ENCODE peak calls at places on chromosome 14, in seven cellular contexts. H is HCT116, L is H9, D is right lobe of liver, Z is transverse colon, N is tibial artery, F is cardiac muscle cell. G is an unnamed sample. For H3K4me1, the result is how much of the 10 kb centered on the place peaks cover.

GRCh38 chr14:105859717-105860614 is 333.6 kb downstream of the TMEM121 start:
- DNase-seq in H (no peak), L (no peak), D (peak), Z (peak), N (no peak), F (no peak), G (peak)

GRCh38 chr14:81137316-81137715 is 83.4 kb downstream of the GTF2A1 start:
- DNase-seq in H (no peak), L (no peak), D (no peak), Z (no peak), N (no peak), F (no peak), G (no peak)

GRCh38 chr14:76876076-76876475 is 49.9 kb downstream of the LRRC74A start:
- DNase-seq in H (peak), L (peak), D (no peak), Z (peak), N (no peak), F (peak), G (peak)

GRCh38 chr14:48703728-48704467 is 882.3 kb downstream of the RPS29 start:
- DNase-seq in H (no peak), L (no peak), D (no peak), Z (no peak), N (no peak), F (no peak), G (no peak)

GRCh38 chr14:72894623-72895378 is 900 bp upstream of the DPF3 start:
- DNase-seq in H (no peak), L (peak), D (no peak), Z (peak), N (no peak), F (peak), G (no peak)

GRCh38 chr14:61281186-61281676 is at the start of gene TMEM30B:
- DNase-seq in H (no peak), L (peak), D (peak), Z (peak), N (no peak), F (no peak), G (peak)

GRCh38 chr14:72907886-72908285 is 14.0 kb upstream of the DPF3 start:
- DNase-seq in H (no peak), L (no peak), D (no peak), Z (no peak), N (no peak), F (no peak), G (no peak)

GRCh38 chr14:86838363-86838762 is 1154.6 kb downstream of the GALC start:
- DNase-seq in H (no peak), L (no peak), D (no peak), Z (no peak), N (no peak), F (no peak), G (no peak)

GRCh38 chr14:102078840-102079699 is 7.8 kb downstream of the HSP90AA1 start:
- DNase-seq in H (no peak), L (no peak), D (peak), Z (no peak), N (no peak), F (no peak), G (no peak)

GRCh38 chr14:52355016-52355430 is 40.9 kb downstream of the PTGER2 start:
- DNase-seq in H (no peak), L (no peak), D (no peak), Z (no peak), N (no peak), F (no peak), G (no peak)

GRCh38 chr14:80965041-80965440 is 9.6 kb downstream of the TSHR start:
- DNase-seq in H (no peak), L (no peak), D (no peak), Z (no peak), N (no peak), F (no peak), G (no peak)

GRCh38 chr14:35406811-35407630 is 2.5 kb upstream of the NFKBIA start:
- DNase-seq in H (peak), L (no peak), D (no peak), Z (no peak), N (no peak), F (peak), G (no peak)

GRCh38 chr14:81710232-81710845 is 176.7 kb upstream of the SEL1L start:
- DNase-seq in H (peak), L (no peak), D (no peak), Z (no peak), N (no peak), F (peak), G (no peak)

GRCh38 chr14:31951638-31951964 is 125.5 kb upstream of the ARHGAP5 start:
- DNase-seq in H (no peak), L (no peak), D (no peak), Z (no peak), N (no peak), F (no peak), G (no peak)

GRCh38 chr14:103527408-103528157 is 1.4 kb upstream of the TRMT61A start:
- DNase-seq in H (no peak), L (no peak), D (no peak), Z (peak), N (no peak), F (no peak), G (no peak)

GRCh38 chr14:67413806-67414769 is 2.1 kb upstream of the PLEK2 start:
- DNase-seq in H (peak), L (no peak), D (no peak), Z (no peak), N (no peak), F (no peak), G (no peak)

GRCh38 chr14:102575479-102576428 is 16.7 kb upstream of the RCOR1 start:
- DNase-seq in H (no peak), L (no peak), D (no peak), Z (no peak), N (no peak), F (no peak), G (no peak)

GRCh38 chr14:90518941-90519256 is 122.1 kb downstream of the CALM1 start:
- DNase-seq in H (peak), L (peak), D (no peak), Z (peak), N (no peak), F (no peak), G (peak)

GRCh38 chr14:95156765-95157194 is 549 bp downstream of the DICER1 start:
- DNase-seq in H (no peak), L (peak), D (peak), Z (peak), N (peak), F (peak), G (peak)

GRCh38 chr14:44833376-44833775 is 128.4 kb downstream of the KLHL28 start:
- DNase-seq in H (peak), L (no peak), D (no peak), Z (no peak), N (no peak), F (no peak), G (no peak)

GRCh38 chr14:89572566-89573398 is 155.7 kb upstream of the FOXN3 start:
- DNase-seq in H (no peak), L (no peak), D (no peak), Z (no peak), N (no peak), F (no peak), G (no peak)

GRCh38 chr14:32372154-32372553 is 43.1 kb downstream of the AKAP6 start:
- DNase-seq in H (no peak), L (no peak), D (no peak), Z (no peak), N (no peak), F (no peak), G (no peak)

GRCh38 chr14:54175298-54175942 is 218.8 kb upstream of the BMP4 start:
- DNase-seq in H (peak), L (peak), D (no peak), Z (peak), N (peak), F (peak), G (peak)

GRCh38 chr14:34926552-34926951 is 51.4 kb upstream of the BAZ1A start:
- DNase-seq in H (no peak), L (no peak), D (no peak), Z (no peak), N (no peak), F (no peak), G (no peak)

GRCh38 chr14:70563869-70564268 is 29.1 kb upstream of the ADAM20 start:
- DNase-seq in H (no peak), L (no peak), D (no peak), Z (no peak), N (no peak), F (no peak), G (no peak)

GRCh38 chr14:29630566-29631160 is 297.0 kb downstream of the PRKD1 start:
- DNase-seq in H (no peak), L (no peak), D (no peak), Z (no peak), N (no peak), F (no peak), G (no peak)

DNA sequence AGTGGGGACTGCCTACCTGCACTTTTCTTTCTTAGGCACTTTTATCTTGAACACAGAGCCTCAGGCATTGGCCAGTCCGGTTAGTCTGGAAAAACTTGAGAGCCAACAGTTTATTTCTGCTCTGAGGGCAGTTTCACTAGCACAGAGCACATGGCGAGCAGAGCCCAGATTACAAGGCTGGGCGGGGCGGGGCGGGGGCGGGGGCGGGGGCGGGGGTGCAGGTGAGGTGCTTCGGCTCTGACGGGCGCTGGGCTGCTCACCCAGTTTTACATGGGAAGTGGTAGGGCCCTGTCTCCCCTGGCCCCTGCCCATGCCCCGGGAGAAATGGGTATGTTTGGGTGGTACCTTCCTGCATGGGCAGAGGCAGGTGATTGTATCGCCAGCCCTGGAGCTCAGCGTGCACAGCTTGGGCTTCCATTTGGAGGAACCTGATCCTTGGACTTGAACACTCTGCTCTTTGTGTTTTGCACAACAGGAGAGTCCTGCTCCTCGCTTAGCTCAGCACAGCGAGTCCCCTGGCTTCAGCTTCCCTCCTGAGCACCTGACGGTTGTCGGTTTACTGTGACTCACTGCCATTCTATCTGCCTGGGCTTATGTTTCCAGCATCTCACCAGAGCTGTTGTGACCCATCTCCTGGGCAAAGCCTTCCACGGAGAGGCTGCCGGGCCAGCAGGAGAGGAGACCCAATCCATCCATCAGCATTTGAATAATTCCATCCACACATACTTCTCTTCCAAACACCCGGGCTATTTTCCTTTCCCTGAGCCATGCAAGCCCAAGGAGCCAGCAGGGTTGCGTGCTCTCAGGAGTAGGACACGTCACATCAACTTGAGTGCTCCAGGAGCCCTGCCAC is 108.5 kb downstream of the ARF6 start:
- DNase-seq in H (peak), L (peak), D (peak), Z (peak), N (peak), F (no peak), G (peak)
- H3K4me1 ChIP-seq in H (half or more), L (under half), D (under half), Z (under half), N (under half), F (under half), G (half or more)

DNA sequence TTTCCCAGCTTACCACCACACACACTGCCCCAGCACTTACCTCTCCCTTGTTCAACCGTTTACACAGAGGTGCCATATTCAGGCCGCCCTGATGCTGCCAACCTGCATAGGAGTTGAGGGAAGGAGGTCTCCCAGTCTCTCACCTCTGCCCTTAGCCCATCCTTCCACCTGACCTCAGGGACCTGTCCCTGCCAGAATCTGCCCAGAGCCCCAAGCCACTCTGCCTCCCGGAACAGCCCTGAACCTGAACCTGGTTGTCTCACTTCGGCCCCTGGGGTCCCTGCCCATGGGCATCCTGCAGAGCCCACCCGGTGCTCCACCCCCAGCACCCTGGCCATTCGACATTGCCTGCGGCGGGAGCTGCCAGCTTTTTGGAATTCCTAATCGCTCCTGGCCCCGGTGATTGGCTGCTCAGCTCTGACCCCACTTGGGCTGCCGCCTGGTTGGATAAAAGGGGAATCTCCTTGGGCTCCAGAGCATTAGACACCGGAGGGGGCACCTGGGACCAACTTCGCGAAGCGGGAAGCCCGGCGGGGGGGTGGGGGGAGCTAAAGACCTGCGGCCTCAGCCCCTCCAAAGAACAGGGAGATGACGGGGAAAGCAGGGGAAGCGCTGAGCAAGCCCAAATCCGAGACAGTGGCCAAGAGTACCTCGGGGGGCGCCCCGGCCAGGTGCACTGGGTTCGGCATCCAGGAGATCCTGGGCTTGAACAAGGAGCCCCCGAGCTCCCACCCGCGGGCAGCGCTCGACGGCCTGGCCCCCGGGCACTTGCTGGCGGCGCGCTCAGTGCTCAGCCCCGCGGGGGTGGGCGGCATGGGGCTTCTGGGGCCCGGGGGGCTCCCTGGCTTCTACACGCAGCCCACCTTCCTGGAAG is at the start of gene VSX2:
- DNase-seq in H (no peak), L (peak), D (no peak), Z (no peak), N (no peak), F (no peak), G (no peak)
- TF ChIP-seq CTCF in H (no peak), L (peak), D (no peak), Z (no peak), N (no peak), F (no peak), G (no peak)

GRCh38 chr14:68449565-68450295 is 343.1 kb downstream of the ZFP36L1 start:
- DNase-seq in H (no peak), L (peak), D (no peak), Z (no peak), N (no peak), F (no peak), G (no peak)
- H3K27ac ChIP-seq in H (peak), L (peak), D (no peak), Z (peak), N (no peak), F (no peak), G (peak)

GRCh38 chr14:104692261-104692938 is 3.0 kb downstream of the INF2 start:
- DNase-seq in H (no peak), L (no peak), D (no peak), Z (no peak), N (no peak), F (no peak), G (no peak)
- H3K4me1 ChIP-seq in H (under half), L (under half), D (half or more), Z (half or more), N (under half), F (under half), G (half or more)

DNA sequence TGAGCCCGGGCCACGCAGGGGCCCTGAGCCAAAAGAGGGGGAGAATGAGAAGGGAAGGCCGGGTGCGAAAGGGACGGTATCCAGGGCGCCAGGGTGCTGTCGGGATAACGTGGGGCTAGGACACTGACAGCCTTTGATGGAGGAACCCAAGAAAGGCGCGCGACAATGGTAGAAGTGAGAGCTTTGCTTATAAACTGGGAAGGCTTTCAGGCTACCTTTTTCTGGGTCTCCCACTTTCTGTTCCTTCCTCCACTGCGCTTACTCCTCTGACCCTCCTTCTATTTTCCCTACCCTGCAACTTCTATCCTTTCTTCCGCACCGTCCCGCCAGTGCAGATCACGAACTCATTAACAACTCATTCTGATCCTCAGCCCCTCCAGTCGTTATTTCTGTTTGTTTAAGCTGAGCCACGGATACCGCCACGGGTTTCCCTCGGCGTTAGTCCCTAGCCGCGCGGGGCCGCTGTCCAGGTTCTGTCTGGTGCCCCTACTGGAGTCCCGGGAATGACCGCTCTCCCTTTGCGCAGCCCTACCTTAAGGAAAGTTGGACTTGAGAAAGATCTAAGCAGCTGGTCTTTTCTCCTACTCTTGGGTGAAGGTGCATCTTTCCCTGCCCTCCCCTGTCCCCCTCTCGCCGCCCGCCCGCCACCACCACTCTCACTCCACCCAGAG is 3.0 kb downstream of the SSTR1 start:
- DNase-seq in H (no peak), L (no peak), D (peak), Z (no peak), N (no peak), F (peak), G (peak)
- TF ChIP-seq CTCF in H (no peak), L (peak), D (peak), Z (no peak), N (no peak), F (peak), G (no peak)